ENCODE peak calls at places on chromosomes 6 and 20, in four cellular contexts. F is fibroblast of the aortic adventitia, L is transverse colon, V is left ventricle myocardium inferior. G is an unnamed sample.

GRCh38 chr20:53751394-53752368 is 158.0 kb upstream of the ZNF217 start:
- DNase-seq in L (peak), F (peak), V (no peak), G (no peak)

GRCh38 chr6:4641461-4641860 is 134.7 kb upstream of the CDYL start:
- DNase-seq in L (no peak), F (no peak), V (no peak), G (no peak)

GRCh38 chr6:9657994-9658393 is 756.9 kb downstream of the TFAP2A start:
- DNase-seq in L (no peak), V (no peak), F (peak), G (no peak)

GRCh38 chr6:9766240-9766915 is 648.5 kb downstream of the TFAP2A start:
- DNase-seq in L (no peak), F (peak), V (no peak), G (no peak)

GRCh38 chr6:112307707-112308106 is 39.4 kb upstream of the RFPL4B start:
- DNase-seq in F (no peak), L (no peak), V (no peak), G (no peak)

GRCh38 chr6:1247058-1247457 is 64.8 kb upstream of the FOXQ1 start:
- DNase-seq in F (no peak), V (no peak), L (no peak), G (no peak)

GRCh38 chr6:163415620-163416379 is 1.3 kb downstream of the QKI start:
- DNase-seq in V (peak), L (peak), F (peak), G (no peak)

GRCh38 chr20:24207803-24208300 is 219.3 kb upstream of the GGTLC1 start:
- DNase-seq in F (no peak), V (no peak), L (no peak), G (no peak)

GRCh38 chr6:41791984-41792383 is 4.5 kb downstream of the TOMM6 start:
- DNase-seq in L (no peak), V (no peak), F (no peak), G (no peak)

GRCh38 chr6:31466466-31466865 is 31.5 kb upstream of the MICB start:
- DNase-seq in F (no peak), V (no peak), L (no peak), G (peak)

GRCh38 chr6:57173886-57174510 is 1.9 kb downstream of the BAG2 start:
- DNase-seq in L (no peak), V (no peak), F (peak), G (no peak)

GRCh38 chr20:20737158-20737557 is 24.7 kb upstream of the RALGAPA2 start:
- DNase-seq in V (no peak), L (no peak), F (no peak), G (no peak)

GRCh38 chr6:166650047-166650446 is 23.0 kb upstream of the RPS6KA2 start:
- DNase-seq in F (no peak), L (no peak), V (no peak), G (no peak)

GRCh38 chr6:24692003-24692402 is 25.1 kb downstream of the ACOT13 start:
- DNase-seq in V (no peak), F (no peak), L (no peak), G (no peak)

GRCh38 chr6:170516783-170517616 is 36.1 kb downstream of the PSMB1 start:
- DNase-seq in L (peak), V (no peak), F (peak), G (no peak)
- TF ChIP-seq CTCF in L (peak), V (peak), F (peak), G (peak)

DNA sequence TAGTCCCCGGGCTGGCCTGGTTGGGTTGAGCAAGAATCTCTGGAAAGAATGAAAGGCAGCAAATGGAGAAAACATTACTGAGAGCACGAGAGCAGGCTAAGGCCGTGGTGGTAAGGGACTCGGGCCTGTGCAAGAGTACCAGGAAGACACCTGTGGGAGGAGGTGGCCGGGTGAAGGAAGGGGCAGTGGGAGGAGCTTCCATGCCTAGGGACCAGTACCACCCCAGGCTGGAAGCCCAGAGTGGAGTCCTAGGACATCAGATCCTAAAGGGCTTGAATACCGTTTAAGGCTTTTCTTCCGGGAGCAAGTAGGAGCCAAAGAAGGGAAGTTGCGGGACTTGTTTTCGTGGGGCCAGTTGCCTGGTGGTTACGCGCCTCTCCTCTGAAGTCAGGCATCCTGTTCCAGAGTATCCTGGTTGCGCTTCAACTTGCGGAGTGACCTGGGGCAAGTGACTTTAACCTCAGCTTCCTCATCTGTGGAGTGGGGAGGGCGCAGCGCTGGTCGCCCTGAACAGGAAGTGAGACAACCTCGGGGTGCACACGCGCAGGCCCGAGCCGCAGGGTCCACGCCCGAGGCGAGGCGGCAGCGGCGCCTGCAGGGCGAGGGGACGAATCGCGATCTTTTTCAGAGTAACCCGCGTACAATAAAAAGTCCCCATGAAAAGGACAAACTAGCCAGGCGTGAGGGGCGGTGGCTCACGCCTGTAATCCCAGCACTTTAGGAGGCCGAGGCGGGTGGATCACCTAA is 1.1 kb upstream of the TPD52L2 start:
- DNase-seq in L (peak), V (peak), F (peak), G (no peak)
- TF ChIP-seq CTCF in L (peak), V (peak), F (peak), G (peak)

GRCh38 chr20:36501367-36502006 is 39.8 kb upstream of the MYL9 start:
- DNase-seq in L (no peak), V (no peak), F (no peak), G (no peak)

GRCh38 chr20:36506253-36506652 is 35.1 kb upstream of the MYL9 start:
- DNase-seq in L (no peak), F (no peak), V (no peak), G (no peak)

GRCh38 chr20:36499723-36500501 is 41.4 kb upstream of the MYL9 start:
- DNase-seq in V (no peak), L (no peak), F (no peak), G (no peak)

GRCh38 chr20:36507746-36508145 is 33.6 kb upstream of the MYL9 start:
- DNase-seq in L (no peak), V (no peak), F (no peak), G (no peak)

DNA sequence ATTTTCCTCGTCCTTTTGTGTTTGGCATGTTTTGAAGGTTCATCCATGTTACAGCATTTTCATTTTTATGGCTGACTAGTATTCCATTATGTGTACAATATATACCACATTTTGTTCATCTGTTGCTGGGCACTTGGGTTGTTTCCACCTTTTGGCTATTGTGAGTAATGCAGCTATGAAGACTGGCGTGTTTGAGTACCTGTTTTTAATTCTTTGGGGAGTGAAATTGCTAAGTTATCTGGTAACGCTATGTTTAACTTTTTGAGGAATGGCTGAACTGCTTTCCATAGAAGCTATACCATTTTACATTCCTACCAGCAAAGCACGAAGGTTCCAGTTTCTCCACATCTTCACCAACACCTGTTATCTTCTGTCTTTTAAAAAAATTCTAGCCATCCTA is 37.0 kb upstream of the MYL9 start:
- DNase-seq in V (no peak), L (no peak), F (no peak), G (no peak)
- TF ChIP-seq CTCF in V (no peak), L (no peak), F (peak), G (peak)

GRCh38 chr20:12171927-12172581 is 254.4 kb downstream of the BTBD3 start:
- DNase-seq in F (peak), L (no peak), V (no peak), G (no peak)

GRCh38 chr20:12170406-12170805 is 252.7 kb downstream of the BTBD3 start:
- DNase-seq in L (no peak), F (peak), V (no peak), G (no peak)

DNA sequence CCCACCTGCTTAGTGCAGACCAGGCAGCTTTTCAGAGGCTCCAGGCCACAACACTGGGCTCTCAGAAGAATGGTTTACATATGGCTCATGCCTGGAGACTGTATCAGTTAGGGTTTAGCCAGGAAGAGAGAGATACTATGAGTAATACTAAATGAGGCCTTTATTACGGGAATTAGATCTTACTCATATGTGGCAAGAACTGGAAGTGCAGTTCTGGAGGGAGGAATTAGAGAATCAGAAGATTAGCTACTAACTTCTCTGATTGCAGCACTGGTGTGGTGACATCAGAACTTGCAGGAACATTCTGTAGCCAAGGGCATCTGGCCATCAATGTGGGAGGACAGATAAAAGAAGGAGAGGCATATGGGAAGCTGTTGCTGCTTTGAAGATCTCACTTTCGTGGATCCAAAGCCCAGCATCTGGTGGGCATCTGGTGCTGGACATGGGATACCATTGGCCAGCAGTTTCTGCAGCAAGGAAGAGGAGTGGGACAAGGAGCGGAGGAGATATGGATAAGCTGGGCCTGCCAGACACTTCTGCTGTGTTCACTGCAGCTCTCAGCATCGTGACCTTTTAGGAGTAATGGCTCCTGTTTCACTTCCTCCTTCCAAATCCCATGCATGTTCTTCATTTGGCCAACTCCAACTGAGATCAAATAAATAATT is 248.5 kb downstream of the BTBD3 start:
- DNase-seq in V (peak), F (peak), L (peak), G (no peak)
- TF ChIP-seq CTCF in V (peak), F (peak), L (peak), G (no peak)

GRCh38 chr6:136335736-136336362 is 46.2 kb upstream of the BCLAF1 start:
- DNase-seq in L (no peak), V (no peak), F (no peak), G (no peak)

GRCh38 chr6:136337606-136338005 is 48.0 kb upstream of the BCLAF1 start:
- DNase-seq in F (no peak), V (no peak), L (no peak), G (no peak)

GRCh38 chr6:136341967-136342366 is 52.3 kb upstream of the BCLAF1 start:
- DNase-seq in F (no peak), V (no peak), L (no peak), G (no peak)

GRCh38 chr6:136341367-136341766 is 51.7 kb upstream of the BCLAF1 start:
- DNase-seq in F (no peak), L (no peak), V (no peak), G (no peak)

GRCh38 chr6:136338486-136338885 is 48.8 kb upstream of the BCLAF1 start:
- DNase-seq in V (no peak), F (no peak), L (no peak), G (no peak)
- TF ChIP-seq CTCF in V (no peak), F (no peak), L (no peak), G (no peak)

G was measured in osteocyte.